ENCODE peak calls at places on chromosome 2, in four cellular contexts. C is left lung, Y is HCT116, S is GM23248. A is an unnamed sample.

GRCh38 chr2:100739735-100740432 is 80.1 kb upstream of the NPAS2 start:
- DNase-seq in C (no peak), Y (no peak), S (no peak), A (no peak)

GRCh38 chr2:49288902-49289680 is 134.8 kb upstream of the FSHR start:
- DNase-seq in C (no peak), Y (no peak), S (no peak), A (no peak)

GRCh38 chr2:21013043-21013816 is 30.6 kb downstream of the APOB start:
- DNase-seq in C (no peak), Y (no peak), S (no peak), A (no peak)

GRCh38 chr2:189222440-189222839 is 42.9 kb upstream of the COL5A2 start:
- DNase-seq in C (peak; percentile 66), Y (no peak), S (peak; percentile 41), A (no peak)

GRCh38 chr2:8636691-8637636 is 44.9 kb upstream of the ID2 start:
- DNase-seq in C (peak; percentile 31), Y (no peak), S (peak; percentile 44), A (peak; percentile 11)

GRCh38 chr2:168198476-168199192 is 48.8 kb downstream of the STK39 start:
- DNase-seq in C (no peak), Y (peak; percentile 88), S (peak; percentile 78), A (peak; percentile 45)

GRCh38 chr2:29910960-29911359 is 10.4 kb downstream of the ALK start:
- DNase-seq in C (no peak), Y (no peak), S (no peak), A (no peak)

GRCh38 chr2:36411962-36412444 is 56.4 kb downstream of the CRIM1 start:
- DNase-seq in C (no peak), Y (no peak), S (no peak), A (peak; percentile 69)

GRCh38 chr2:236663267-236663666 is 93.6 kb downstream of the ACKR3 start:
- DNase-seq in C (peak; percentile 55), Y (no peak), S (peak; percentile 58), A (no peak)

GRCh38 chr2:226711606-226712296 is 87.9 kb downstream of the IRS1 start:
- DNase-seq in C (no peak), Y (no peak), S (no peak), A (no peak)

GRCh38 chr2:129008881-129009554 is 690.4 kb upstream of the HS6ST1 start:
- DNase-seq in C (no peak), Y (no peak), S (no peak), A (no peak)

GRCh38 chr2:42929985-42930581 is 137.7 kb upstream of the HAAO start:
- DNase-seq in C (no peak), Y (no peak), S (peak; percentile 89), A (peak; percentile 92)

GRCh38 chr2:135798275-135798705 is 38.7 kb downstream of the LCT start:
- DNase-seq in C (no peak), Y (no peak), S (no peak), A (no peak)
- H3K27ac ChIP-seq in C (no peak overlapping the region), Y (no peak overlapping the region), S (no peak overlapping the region), A (no peak overlapping the region)

GRCh38 chr2:82797469-82797868 is 1661.6 kb downstream of the SUCLG1 start:
- DNase-seq in C (no peak), Y (no peak), S (no peak), A (no peak)
- H3K27ac ChIP-seq in C (no peak overlapping the region), Y (no peak overlapping the region), S (no peak overlapping the region), A (no peak overlapping the region)

GRCh38 chr2:64522843-64523428 is 1.2 kb upstream of the AFTPH start:
- DNase-seq in C (peak; percentile 50), Y (peak; percentile 84), S (peak; percentile 89), A (peak; percentile 83)
- H3K27ac ChIP-seq in C (peak overlapping the region; percentile 95), Y (no peak overlapping the region), S (peak overlapping the region; percentile 57), A (no peak overlapping the region)

GRCh38 chr2:120237491-120237902 is 14.3 kb upstream of the TMEM185B start:
- DNase-seq in C (peak; percentile 63), Y (peak; percentile 63), S (peak; percentile 89), A (peak; percentile 70)
- H3K27ac ChIP-seq in C (no peak overlapping the region), Y (peak overlapping the region; percentile 69), S (peak overlapping the region; percentile 51), A (no peak overlapping the region)

GRCh38 chr2:191245869-191246531 is 796 bp downstream of the MYO1B start:
- DNase-seq in C (peak; percentile 80), Y (peak; percentile 19), S (peak; percentile 72), A (peak; percentile 70)

GRCh38 chr2:191247381-191248057 is 2.3 kb downstream of the MYO1B start:
- DNase-seq in C (no peak), Y (peak; percentile 23), S (peak; percentile 95), A (peak; percentile 95)

GRCh38 chr2:191245046-191245868 is at the start of gene MYO1B:
- DNase-seq in C (peak; percentile 80), Y (peak; percentile 59), S (peak; percentile 85), A (peak; percentile 45)

GRCh38 chr2:191249131-191249813 is 4.1 kb downstream of the MYO1B start:
- DNase-seq in C (no peak), Y (no peak), S (peak; percentile 46), A (no peak)

GRCh38 chr2:191246820-191247380 is 1.7 kb downstream of the MYO1B start:
- DNase-seq in C (no peak), Y (no peak), S (peak; percentile 50), A (no peak)
- H3K27ac ChIP-seq in C (peak overlapping the region; percentile 90), Y (no peak overlapping the region), S (peak overlapping the region; percentile 87), A (peak overlapping the region; percentile 76)

GRCh38 chr2:215718426-215718825 is 282.6 kb upstream of the FN1 start:
- DNase-seq in C (no peak), Y (no peak), S (no peak), A (no peak)
- H3K27ac ChIP-seq in C (peak overlapping the region; percentile 61), Y (no peak overlapping the region), S (peak overlapping the region; percentile 80), A (peak overlapping the region; percentile 74)

GRCh38 chr2:162092008-162092390 is 18.0 kb upstream of the DPP4 start:
- DNase-seq in C (no peak), Y (no peak), S (peak; percentile 39), A (no peak)
- H3K27ac ChIP-seq in C (no peak overlapping the region), Y (peak overlapping the region; percentile 67), S (peak overlapping the region; percentile 97), A (peak overlapping the region; percentile 96)

GRCh38 chr2:134431837-134432437 is 178.1 kb downstream of the MGAT5 start:
- DNase-seq in C (no peak), Y (no peak), S (peak; percentile 58), A (no peak)
- H3K27ac ChIP-seq in C (no peak overlapping the region), Y (no peak overlapping the region), S (no peak overlapping the region), A (no peak overlapping the region)

A was measured in brain microvascular endothelial cell.